ENCODE peak calls at places on chromosomes 7 and 10, in seven cellular contexts. One of them, this sample, is unnamed.

GRCh38 chr7:152902054-152902453 is 142.5 kb downstream of the ACTR3B start:
- DNase-seq in heart left ventricle: no peak
- DNase-seq in MM.1S: peak
- DNase-seq in Panc1: no peak
- DNase-seq in brain microvascular endothelial cell: no peak
- DNase-seq in DND-41: no peak
- DNase-seq in dorsolateral prefrontal cortex: no peak
- DNase-seq in this sample: no peak

GRCh38 chr7:477626-478220 is 41.9 kb downstream of the PDGFA start:
- DNase-seq in MM.1S: no peak
- DNase-seq in dorsolateral prefrontal cortex: peak
- DNase-seq in heart left ventricle: no peak
- DNase-seq in brain microvascular endothelial cell: no peak
- DNase-seq in Panc1: no peak
- DNase-seq in DND-41: no peak
- DNase-seq in this sample: peak

GRCh38 chr7:149719050-149719899 is 54.1 kb downstream of the ZNF467 start:
- DNase-seq in brain microvascular endothelial cell: peak
- DNase-seq in Panc1: no peak
- DNase-seq in dorsolateral prefrontal cortex: no peak
- DNase-seq in DND-41: no peak
- DNase-seq in heart left ventricle: no peak
- DNase-seq in MM.1S: no peak
- DNase-seq in this sample: peak

GRCh38 chr10:24303522-24304310 is 94.8 kb downstream of the KIAA1217 start:
- DNase-seq in dorsolateral prefrontal cortex: no peak
- DNase-seq in heart left ventricle: no peak
- DNase-seq in MM.1S: no peak
- DNase-seq in Panc1: no peak
- DNase-seq in brain microvascular endothelial cell: no peak
- DNase-seq in DND-41: no peak
- DNase-seq in this sample: no peak

GRCh38 chr10:128843972-128844371 is 623.1 kb upstream of the MGMT start:
- DNase-seq in Panc1: no peak
- DNase-seq in MM.1S: peak
- DNase-seq in dorsolateral prefrontal cortex: no peak
- DNase-seq in DND-41: no peak
- DNase-seq in heart left ventricle: no peak
- DNase-seq in brain microvascular endothelial cell: no peak
- DNase-seq in this sample: no peak

GRCh38 chr10:122748496-122748895 is 48.9 kb upstream of the C10orf120 start:
- DNase-seq in heart left ventricle: no peak
- DNase-seq in dorsolateral prefrontal cortex: no peak
- DNase-seq in DND-41: no peak
- DNase-seq in brain microvascular endothelial cell: no peak
- DNase-seq in Panc1: no peak
- DNase-seq in MM.1S: no peak
- DNase-seq in this sample: no peak

GRCh38 chr10:7354330-7355047 is 56.3 kb downstream of the SFMBT2 start:
- DNase-seq in dorsolateral prefrontal cortex: no peak
- DNase-seq in Panc1: no peak
- DNase-seq in brain microvascular endothelial cell: peak
- DNase-seq in MM.1S: no peak
- DNase-seq in DND-41: no peak
- DNase-seq in heart left ventricle: no peak
- DNase-seq in this sample: peak

GRCh38 chr7:91465595-91466061 is 201.4 kb downstream of the FZD1 start:
- DNase-seq in DND-41: no peak
- DNase-seq in MM.1S: no peak
- DNase-seq in heart left ventricle: no peak
- DNase-seq in dorsolateral prefrontal cortex: no peak
- DNase-seq in brain microvascular endothelial cell: peak
- DNase-seq in Panc1: no peak
- DNase-seq in this sample: no peak

GRCh38 chr7:80060218-80060806 is 74.3 kb upstream of the GNAI1 start:
- DNase-seq in DND-41: no peak
- DNase-seq in brain microvascular endothelial cell: no peak
- DNase-seq in heart left ventricle: no peak
- DNase-seq in dorsolateral prefrontal cortex: no peak
- DNase-seq in MM.1S: peak
- DNase-seq in Panc1: peak
- DNase-seq in this sample: peak

GRCh38 chr10:113199459-113199858 is 249.4 kb downstream of the TCF7L2 start:
- DNase-seq in DND-41: no peak
- DNase-seq in dorsolateral prefrontal cortex: no peak
- DNase-seq in brain microvascular endothelial cell: peak
- DNase-seq in Panc1: no peak
- DNase-seq in heart left ventricle: no peak
- DNase-seq in MM.1S: no peak
- DNase-seq in this sample: peak

GRCh38 chr7:150818971-150819370 is 18.4 kb downstream of the TMEM176A start:
- DNase-seq in Panc1: no peak
- DNase-seq in heart left ventricle: no peak
- DNase-seq in dorsolateral prefrontal cortex: no peak
- DNase-seq in brain microvascular endothelial cell: no peak
- DNase-seq in MM.1S: no peak
- DNase-seq in DND-41: no peak
- DNase-seq in this sample: no peak

DNA sequence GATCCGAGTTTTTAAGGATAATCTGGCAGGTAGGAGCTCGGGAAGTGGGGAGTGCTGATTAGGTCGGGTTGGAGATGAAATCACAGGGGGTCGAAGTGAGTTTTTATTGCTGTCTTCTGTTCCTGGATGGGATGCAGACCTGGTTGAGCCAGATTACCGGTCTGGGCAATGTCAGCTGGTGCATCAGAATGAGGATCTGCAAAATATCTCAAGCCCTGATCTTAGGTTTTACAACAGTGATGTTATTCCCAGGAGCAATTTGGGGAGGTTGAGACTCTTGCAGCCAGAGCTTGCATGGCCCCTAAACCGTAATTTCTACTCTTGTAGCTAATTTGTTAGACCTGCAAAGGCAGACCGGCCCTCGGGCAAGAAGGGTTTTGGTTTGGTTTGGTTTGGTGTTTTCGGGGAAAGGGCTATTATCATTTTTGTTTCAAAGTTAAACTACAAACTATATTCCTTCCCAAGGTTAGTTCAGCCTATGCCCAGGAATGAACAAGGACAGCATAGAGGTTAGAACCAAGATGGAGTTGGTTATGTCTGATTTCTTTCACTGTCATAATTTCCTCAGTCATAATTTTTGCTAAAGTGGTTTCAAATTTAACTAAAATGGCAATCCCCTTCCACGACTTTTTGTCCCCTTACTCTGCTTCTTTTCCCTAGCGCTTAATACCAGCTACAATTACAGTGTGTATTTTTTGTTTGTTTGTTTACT is 20.6 kb upstream of the PIK3CG start:
- DNase-seq in MM.1S: no peak
- DNase-seq in Panc1: no peak
- DNase-seq in DND-41: no peak
- DNase-seq in heart left ventricle: no peak
- DNase-seq in dorsolateral prefrontal cortex: no peak
- DNase-seq in brain microvascular endothelial cell: no peak
- DNase-seq in this sample: no peak
- H3K4me3 ChIP-seq in MM.1S: no peak
- H3K4me3 ChIP-seq in Panc1: no peak
- H3K4me3 ChIP-seq in DND-41: no peak
- H3K4me3 ChIP-seq in heart left ventricle: no peak
- H3K4me3 ChIP-seq in dorsolateral prefrontal cortex: no peak
- H3K4me3 ChIP-seq in brain microvascular endothelial cell: no peak
- H3K4me3 ChIP-seq in this sample: no peak

GRCh38 chr10:14891151-14891550 is 12.5 kb downstream of the SUV39H2 start:
- DNase-seq in dorsolateral prefrontal cortex: no peak
- DNase-seq in MM.1S: no peak
- DNase-seq in brain microvascular endothelial cell: no peak
- DNase-seq in DND-41: no peak
- DNase-seq in Panc1: no peak
- DNase-seq in heart left ventricle: no peak
- DNase-seq in this sample: no peak

GRCh38 chr10:14884082-14884481 is 5.4 kb downstream of the SUV39H2 start:
- DNase-seq in dorsolateral prefrontal cortex: no peak
- DNase-seq in MM.1S: no peak
- DNase-seq in brain microvascular endothelial cell: no peak
- DNase-seq in Panc1: no peak
- DNase-seq in DND-41: no peak
- DNase-seq in heart left ventricle: no peak
- DNase-seq in this sample: no peak

DNA sequence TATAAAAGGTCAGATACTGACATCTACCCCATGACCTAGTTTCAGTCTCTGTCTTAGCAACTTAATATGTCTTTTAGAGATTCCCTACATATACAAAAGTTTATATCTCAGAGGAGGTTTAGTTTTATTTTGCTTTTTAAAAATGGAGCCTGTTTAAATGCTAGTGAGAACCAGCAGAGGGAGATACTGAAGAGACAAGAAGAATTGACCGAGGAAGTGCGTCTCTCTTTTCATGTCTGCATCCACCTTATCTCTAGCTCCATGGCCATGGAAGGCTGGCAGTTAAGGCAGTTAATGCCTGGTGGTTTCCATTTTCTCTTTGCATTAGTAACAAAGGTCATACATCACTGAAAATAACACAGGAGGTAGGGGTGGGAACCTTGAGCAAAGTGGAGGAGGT is 10.7 kb downstream of the SUV39H2 start:
- DNase-seq in dorsolateral prefrontal cortex: no peak
- DNase-seq in DND-41: no peak
- DNase-seq in heart left ventricle: no peak
- DNase-seq in MM.1S: no peak
- DNase-seq in brain microvascular endothelial cell: no peak
- DNase-seq in Panc1: no peak
- DNase-seq in this sample: peak
- TF ChIP-seq CTCF in dorsolateral prefrontal cortex: no peak
- TF ChIP-seq CTCF in DND-41: peak
- TF ChIP-seq CTCF in heart left ventricle: no peak
- TF ChIP-seq CTCF in MM.1S: peak
- TF ChIP-seq CTCF in brain microvascular endothelial cell: peak
- TF ChIP-seq CTCF in Panc1: peak
- TF ChIP-seq CTCF in this sample: peak

DNA sequence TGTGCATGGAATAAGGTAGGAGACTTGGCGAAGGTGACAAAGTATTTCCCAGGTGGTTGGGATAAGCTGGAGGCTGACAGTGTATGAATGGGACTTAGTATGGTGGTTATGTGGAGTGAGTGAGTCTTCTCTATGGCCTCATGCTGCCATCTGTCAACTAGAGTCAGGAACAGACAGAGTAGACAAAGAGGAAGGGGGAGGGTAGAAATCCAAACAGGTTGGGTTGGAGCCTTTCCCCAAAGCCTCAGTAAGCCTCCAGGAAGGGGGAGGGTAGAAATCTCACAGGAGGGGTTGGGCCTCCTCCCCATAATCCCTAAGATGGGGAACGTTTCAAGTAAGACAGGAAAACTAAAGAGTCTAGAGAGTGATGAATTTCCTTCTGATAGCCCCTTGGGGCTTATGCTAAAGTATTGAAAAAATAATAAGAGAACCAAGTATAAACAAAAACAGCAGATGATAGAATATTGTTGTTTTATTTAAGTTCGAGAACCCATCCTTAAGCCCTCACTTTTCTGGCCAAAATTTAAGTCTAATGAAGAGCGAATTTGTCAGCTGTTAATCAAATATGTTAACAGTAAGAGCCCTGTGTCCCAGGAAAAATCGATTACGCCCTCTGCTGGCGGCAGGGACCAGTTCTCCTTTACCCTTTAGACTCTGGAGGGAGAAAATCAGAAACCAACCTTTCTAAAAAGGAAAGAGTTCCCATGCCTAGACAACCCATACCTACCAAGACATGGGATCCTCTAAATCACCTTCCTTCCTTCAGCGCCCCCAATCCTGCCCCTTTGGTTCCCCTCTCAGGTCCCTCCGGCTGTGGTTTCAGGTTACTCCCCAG is 1.8 kb upstream of the AKR1B15 start:
- DNase-seq in brain microvascular endothelial cell: no peak
- DNase-seq in dorsolateral prefrontal cortex: peak
- DNase-seq in heart left ventricle: peak
- DNase-seq in DND-41: peak
- DNase-seq in Panc1: peak
- DNase-seq in MM.1S: peak
- DNase-seq in this sample: peak
- H3K4me3 ChIP-seq in brain microvascular endothelial cell: peak
- H3K4me3 ChIP-seq in dorsolateral prefrontal cortex: no peak
- H3K4me3 ChIP-seq in heart left ventricle: peak
- H3K4me3 ChIP-seq in DND-41: no peak
- H3K4me3 ChIP-seq in Panc1: peak
- H3K4me3 ChIP-seq in MM.1S: peak
- H3K4me3 ChIP-seq in this sample: peak

DNA sequence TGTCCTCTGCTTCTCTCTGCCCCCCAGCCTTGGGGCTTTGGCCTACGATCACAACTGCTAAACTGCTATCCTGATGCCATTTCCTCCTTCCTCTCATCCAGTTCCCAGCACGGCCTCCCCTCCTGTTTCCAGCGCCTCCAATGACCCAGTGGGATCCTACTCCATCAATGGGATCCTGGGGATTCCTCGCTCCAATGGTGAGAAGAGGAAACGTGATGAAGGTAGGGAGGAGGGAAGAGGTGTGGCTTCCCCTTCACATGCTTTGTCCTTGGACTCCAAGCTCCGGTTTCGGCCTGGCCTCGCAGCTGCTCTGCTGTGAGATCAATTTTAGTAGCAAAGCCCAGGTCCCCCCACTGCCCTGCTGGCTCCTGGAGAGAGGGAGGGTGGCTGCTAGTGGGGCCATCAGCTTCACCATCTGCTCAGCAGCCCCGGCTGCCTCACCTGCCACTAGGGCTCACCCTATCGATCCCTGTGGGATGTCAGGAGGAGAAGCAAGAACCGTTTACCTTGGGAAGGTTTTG is 35.8 kb downstream of the PAX2 start:
- DNase-seq in MM.1S: no peak
- DNase-seq in brain microvascular endothelial cell: no peak
- DNase-seq in heart left ventricle: no peak
- DNase-seq in dorsolateral prefrontal cortex: no peak
- DNase-seq in Panc1: no peak
- DNase-seq in DND-41: no peak
- DNase-seq in this sample: no peak
- TF ChIP-seq CTCF in MM.1S: no peak
- TF ChIP-seq CTCF in brain microvascular endothelial cell: no peak
- TF ChIP-seq CTCF in heart left ventricle: no peak
- TF ChIP-seq CTCF in dorsolateral prefrontal cortex: no peak
- TF ChIP-seq CTCF in Panc1: no peak
- TF ChIP-seq CTCF in DND-41: no peak
- TF ChIP-seq CTCF in this sample: no peak

DNA sequence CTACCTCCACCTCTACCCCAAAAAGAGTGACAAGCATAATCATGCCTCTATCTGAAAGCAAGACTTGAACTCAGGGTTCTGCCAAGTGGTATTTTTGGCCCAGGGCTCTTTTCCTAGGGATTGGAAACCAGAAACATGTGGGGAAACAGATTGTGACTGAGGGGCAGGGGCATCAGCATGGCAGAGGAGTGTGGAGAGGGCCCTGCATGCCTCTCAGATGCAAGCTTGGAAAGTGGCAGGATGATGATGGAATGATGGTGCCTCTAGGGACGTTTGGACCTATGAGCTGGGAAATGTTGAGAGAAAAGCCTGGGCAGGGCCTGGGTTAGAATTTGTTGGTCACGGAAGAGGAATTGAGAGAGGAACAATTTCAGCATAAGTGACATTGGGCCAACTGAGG is 78.4 kb upstream of the LEP start:
- DNase-seq in Panc1: no peak
- DNase-seq in brain microvascular endothelial cell: no peak
- DNase-seq in heart left ventricle: no peak
- DNase-seq in DND-41: no peak
- DNase-seq in MM.1S: no peak
- DNase-seq in dorsolateral prefrontal cortex: no peak
- DNase-seq in this sample: no peak
- H3K4me3 ChIP-seq in Panc1: no peak
- H3K4me3 ChIP-seq in brain microvascular endothelial cell: no peak
- H3K4me3 ChIP-seq in heart left ventricle: no peak
- H3K4me3 ChIP-seq in DND-41: no peak
- H3K4me3 ChIP-seq in MM.1S: no peak
- H3K4me3 ChIP-seq in dorsolateral prefrontal cortex: no peak
- H3K4me3 ChIP-seq in this sample: no peak